ENCODE peak calls at places on chromosome 22, in seven cellular contexts. B, R, T, A, K, L and X are unnamed samples.

GRCh38 chr22:37189011-37189466 is 992 bp upstream of the C1QTNF6 start:
- DNase-seq in B (no peak), A (no peak), L (no peak), K (no peak), T (no peak), R (no peak), X (no peak)

GRCh38 chr22:27644566-27644965 is 157.0 kb downstream of the MN1 start:
- DNase-seq in A (no peak), T (no peak), B (no peak), K (no peak), L (no peak), R (no peak), X (no peak)

GRCh38 chr22:31753634-31754471 is at the start of gene DEPDC5:
- DNase-seq in K (peak), A (peak), R (peak), L (peak), T (peak), B (peak), X (peak)

GRCh38 chr22:36352775-36353507 is 34.8 kb downstream of the MYH9 start:
- DNase-seq in T (no peak), B (no peak), K (no peak), L (no peak), R (no peak), A (no peak), X (no peak)

GRCh38 chr22:50136431-50137047 is 34.0 kb upstream of the PANX2 start:
- DNase-seq in K (no peak), R (no peak), B (no peak), L (no peak), A (no peak), T (no peak), X (no peak)

GRCh38 chr22:37880668-37881440 is 25.2 kb upstream of the MICALL1 start:
- DNase-seq in R (no peak), T (no peak), B (no peak), L (no peak), A (peak), K (no peak), X (no peak)

GRCh38 chr22:19844423-19845368 is 10.0 kb downstream of the GNB1L start:
- DNase-seq in R (no peak), B (no peak), L (peak), T (no peak), A (peak), K (no peak), X (peak)

GRCh38 chr22:17121235-17122195 is at the start of gene TMEM121B:
- DNase-seq in A (peak), B (no peak), T (peak), R (peak), K (peak), L (peak), X (peak)

GRCh38 chr22:39179401-39179827 is 26.9 kb upstream of the CBX7 start:
- DNase-seq in T (no peak), R (no peak), A (no peak), K (peak), B (no peak), L (peak), X (peak)

GRCh38 chr22:28316014-28316413 is 363.6 kb downstream of the TTC28 start:
- DNase-seq in B (no peak), K (no peak), L (no peak), T (no peak), R (no peak), A (no peak), X (peak)

GRCh38 chr22:35589071-35589735 is 27.9 kb downstream of the MB start:
- DNase-seq in R (no peak), T (no peak), K (no peak), L (no peak), B (no peak), A (no peak), X (peak)

GRCh38 chr22:38872831-38873248 is 824 bp upstream of the CBX6 start:
- DNase-seq in R (no peak), K (peak), B (no peak), L (peak), A (peak), T (no peak), X (peak)

GRCh38 chr22:48827228-48827810 is 1000.4 kb downstream of the BRD1 start:
- DNase-seq in A (no peak), R (no peak), L (peak), B (no peak), K (no peak), T (no peak), X (no peak)

GRCh38 chr22:24432059-24432853 is 4.9 kb downstream of the ADORA2A start:
- DNase-seq in K (no peak), A (peak), R (peak), T (no peak), B (no peak), L (no peak), X (no peak)

GRCh38 chr22:48939441-48940265 is 888.0 kb downstream of the BRD1 start:
- DNase-seq in T (no peak), A (no peak), K (no peak), L (peak), R (no peak), B (no peak), X (peak)

GRCh38 chr22:37331034-37331428 is 48.7 kb downstream of the CYTH4 start:
- DNase-seq in R (peak), A (no peak), L (no peak), T (no peak), K (no peak), B (no peak), X (peak)

GRCh38 chr22:42444060-42444904 is 12.1 kb upstream of the NFAM1 start:
- DNase-seq in B (peak), K (peak), T (peak), R (peak), L (peak), A (peak), X (peak)

GRCh38 chr22:41524809-41525449 is 19.3 kb downstream of the POLR3H start:
- DNase-seq in L (peak), B (peak), A (no peak), T (no peak), K (no peak), R (no peak), X (no peak)

GRCh38 chr22:31082606-31083376 is 1.7 kb downstream of the SMTN start:
- DNase-seq in B (peak), K (peak), A (no peak), L (peak), R (no peak), T (no peak), X (peak)

GRCh38 chr22:30426395-30427353 is 1.1 kb downstream of the MTFP1 start:
- DNase-seq in T (no peak), K (peak), L (peak), R (peak), B (peak), A (peak), X (peak)

GRCh38 chr22:39287076-39287743 is 32.2 kb downstream of the RPL3 start:
- DNase-seq in T (no peak), L (no peak), K (no peak), A (peak), R (no peak), B (no peak), X (no peak)

GRCh38 chr22:18035740-18036139 is 11.4 kb upstream of the MICAL3 start:
- DNase-seq in A (no peak), B (no peak), T (no peak), K (no peak), R (no peak), L (peak), X (no peak)

GRCh38 chr22:37259540-37260029 is 15.5 kb upstream of the RAC2 start:
- DNase-seq in B (no peak), T (no peak), K (peak), A (no peak), R (no peak), L (peak), X (peak)

GRCh38 chr22:39234867-39235687 is 9.7 kb downstream of the PDGFB start:
- DNase-seq in A (no peak), R (no peak), K (no peak), T (no peak), L (peak), B (no peak), X (no peak)

GRCh38 chr22:44200451-44200850 is 19.7 kb downstream of the PARVG start:
- DNase-seq in T (no peak), L (no peak), K (no peak), R (no peak), B (no peak), A (no peak), X (no peak)

GRCh38 chr22:42868751-42869251 is 11.7 kb upstream of the ARFGAP3 start:
- DNase-seq in T (no peak), R (peak), B (no peak), L (peak), K (no peak), A (no peak), X (no peak)

GRCh38 chr22:36449776-36450175 is 31.7 kb downstream of the TXN2 start:
- DNase-seq in T (no peak), L (no peak), B (no peak), K (no peak), R (no peak), A (no peak), X (no peak)

GRCh38 chr22:41563051-41563711 is 2.4 kb downstream of the CSDC2 start:
- DNase-seq in T (no peak), A (no peak), B (no peak), K (no peak), R (no peak), L (peak), X (peak)